ENCODE peak calls at places on chromosomes 16 and 17, in five cellular contexts. One of them, this sample, is unnamed.

GRCh38 chr17:80694992-80695912 is 150.6 kb downstream of the RPTOR start:
- DNase-seq in ELF-1: no peak
- DNase-seq in AG08396: no peak
- DNase-seq in activated CD4-positive, CD25-positive, alpha-beta regulatory T cell: no peak
- DNase-seq in putamen: no peak
- DNase-seq in this sample: peak

GRCh38 chr17:53462393-53462811 is 360.3 kb upstream of the KIF2B start:
- DNase-seq in ELF-1: no peak
- DNase-seq in AG08396: no peak
- DNase-seq in activated CD4-positive, CD25-positive, alpha-beta regulatory T cell: no peak
- DNase-seq in putamen: no peak
- DNase-seq in this sample: no peak

GRCh38 chr17:75508122-75508719 is 7.1 kb downstream of the CASKIN2 start:
- DNase-seq in ELF-1: no peak
- DNase-seq in AG08396: no peak
- DNase-seq in activated CD4-positive, CD25-positive, alpha-beta regulatory T cell: no peak
- DNase-seq in putamen: no peak
- DNase-seq in this sample: no peak

GRCh38 chr17:79459003-79459655 is 151.7 kb downstream of the RBFOX3 start:
- DNase-seq in ELF-1: no peak
- DNase-seq in AG08396: no peak
- DNase-seq in activated CD4-positive, CD25-positive, alpha-beta regulatory T cell: no peak
- DNase-seq in putamen: no peak
- DNase-seq in this sample: peak

GRCh38 chr17:58996968-58997367 is 109.7 kb downstream of the TRIM37 start:
- DNase-seq in ELF-1: no peak
- DNase-seq in AG08396: no peak
- DNase-seq in activated CD4-positive, CD25-positive, alpha-beta regulatory T cell: no peak
- DNase-seq in putamen: no peak
- DNase-seq in this sample: no peak

GRCh38 chr16:49488740-49489525 is 115.3 kb downstream of the C16orf78 start:
- DNase-seq in ELF-1: no peak
- DNase-seq in AG08396: no peak
- DNase-seq in activated CD4-positive, CD25-positive, alpha-beta regulatory T cell: no peak
- DNase-seq in putamen: no peak
- DNase-seq in this sample: no peak

GRCh38 chr16:3060339-3061127 is 4.9 kb upstream of the IL32 start:
- DNase-seq in ELF-1: no peak
- DNase-seq in AG08396: no peak
- DNase-seq in activated CD4-positive, CD25-positive, alpha-beta regulatory T cell: no peak
- DNase-seq in putamen: no peak
- DNase-seq in this sample: no peak

GRCh38 chr17:82103588-82104451 is 5.8 kb upstream of the FASN start:
- DNase-seq in ELF-1: peak
- DNase-seq in AG08396: no peak
- DNase-seq in activated CD4-positive, CD25-positive, alpha-beta regulatory T cell: no peak
- DNase-seq in putamen: no peak
- DNase-seq in this sample: no peak

GRCh38 chr17:7426896-7427488 is 1.6 kb downstream of the SPEM2 start:
- DNase-seq in ELF-1: no peak
- DNase-seq in AG08396: no peak
- DNase-seq in activated CD4-positive, CD25-positive, alpha-beta regulatory T cell: no peak
- DNase-seq in putamen: no peak
- DNase-seq in this sample: no peak

GRCh38 chr16:27774779-27775178 is 224.8 kb downstream of the KATNIP start:
- DNase-seq in ELF-1: no peak
- DNase-seq in AG08396: no peak
- DNase-seq in activated CD4-positive, CD25-positive, alpha-beta regulatory T cell: no peak
- DNase-seq in putamen: no peak
- DNase-seq in this sample: no peak

GRCh38 chr16:17370233-17371013 is 100.3 kb downstream of the XYLT1 start:
- DNase-seq in ELF-1: no peak
- DNase-seq in AG08396: no peak
- DNase-seq in activated CD4-positive, CD25-positive, alpha-beta regulatory T cell: no peak
- DNase-seq in putamen: no peak
- DNase-seq in this sample: no peak

GRCh38 chr16:49739381-49739780 is 116.5 kb downstream of the ZNF423 start:
- DNase-seq in ELF-1: peak
- DNase-seq in AG08396: no peak
- DNase-seq in activated CD4-positive, CD25-positive, alpha-beta regulatory T cell: no peak
- DNase-seq in putamen: no peak
- DNase-seq in this sample: peak

GRCh38 chr16:30004811-30005242 is 6.0 kb downstream of the DOC2A start:
- DNase-seq in ELF-1: no peak
- DNase-seq in AG08396: no peak
- DNase-seq in activated CD4-positive, CD25-positive, alpha-beta regulatory T cell: no peak
- DNase-seq in putamen: no peak
- DNase-seq in this sample: peak

GRCh38 chr17:14334261-14334860 is 33.5 kb downstream of the HS3ST3B1 start:
- DNase-seq in ELF-1: no peak
- DNase-seq in AG08396: no peak
- DNase-seq in activated CD4-positive, CD25-positive, alpha-beta regulatory T cell: no peak
- DNase-seq in putamen: no peak
- DNase-seq in this sample: no peak

GRCh38 chr17:77282524-77283515 is 142.1 kb downstream of the SEC14L1 start:
- DNase-seq in ELF-1: no peak
- DNase-seq in AG08396: no peak
- DNase-seq in activated CD4-positive, CD25-positive, alpha-beta regulatory T cell: no peak
- DNase-seq in putamen: no peak
- DNase-seq in this sample: no peak

GRCh38 chr17:82385559-82386255 is 14.1 kb downstream of the UTS2R start:
- DNase-seq in ELF-1: no peak
- DNase-seq in AG08396: no peak
- DNase-seq in activated CD4-positive, CD25-positive, alpha-beta regulatory T cell: no peak
- DNase-seq in putamen: no peak
- DNase-seq in this sample: no peak

GRCh38 chr16:11507350-11507749 is 79.4 kb downstream of the LITAF start:
- DNase-seq in ELF-1: no peak
- DNase-seq in AG08396: no peak
- DNase-seq in activated CD4-positive, CD25-positive, alpha-beta regulatory T cell: no peak
- DNase-seq in putamen: no peak
- DNase-seq in this sample: no peak

GRCh38 chr16:9192746-9193145 is 101.3 kb downstream of the HAPSTR1 start:
- DNase-seq in ELF-1: peak
- DNase-seq in AG08396: no peak
- DNase-seq in activated CD4-positive, CD25-positive, alpha-beta regulatory T cell: no peak
- DNase-seq in putamen: no peak
- DNase-seq in this sample: no peak

GRCh38 chr17:64006361-64007088 is 8.4 kb downstream of the PRR29 start:
- DNase-seq in ELF-1: peak
- DNase-seq in AG08396: peak
- DNase-seq in activated CD4-positive, CD25-positive, alpha-beta regulatory T cell: no peak
- DNase-seq in putamen: no peak
- DNase-seq in this sample: no peak

GRCh38 chr17:75237100-75238014 is 24.0 kb downstream of the GGA3 start:
- DNase-seq in ELF-1: no peak
- DNase-seq in AG08396: no peak
- DNase-seq in activated CD4-positive, CD25-positive, alpha-beta regulatory T cell: no peak
- DNase-seq in putamen: no peak
- DNase-seq in this sample: peak

GRCh38 chr17:48427598-48427997 is 2.4 kb downstream of the SKAP1 start:
- DNase-seq in ELF-1: no peak
- DNase-seq in AG08396: no peak
- DNase-seq in activated CD4-positive, CD25-positive, alpha-beta regulatory T cell: peak
- DNase-seq in putamen: no peak
- DNase-seq in this sample: no peak

GRCh38 chr17:14317383-14317782 is 16.5 kb downstream of the HS3ST3B1 start:
- DNase-seq in ELF-1: no peak
- DNase-seq in AG08396: no peak
- DNase-seq in activated CD4-positive, CD25-positive, alpha-beta regulatory T cell: no peak
- DNase-seq in putamen: no peak
- DNase-seq in this sample: no peak

GRCh38 chr17:41073676-41074075 is 8.0 kb upstream of the KRTAP2-4 start:
- DNase-seq in ELF-1: no peak
- DNase-seq in AG08396: no peak
- DNase-seq in activated CD4-positive, CD25-positive, alpha-beta regulatory T cell: no peak
- DNase-seq in putamen: no peak
- DNase-seq in this sample: no peak

GRCh38 chr17:9451919-9452318 is 123.7 kb downstream of the STX8 start:
- DNase-seq in ELF-1: no peak
- DNase-seq in AG08396: no peak
- DNase-seq in activated CD4-positive, CD25-positive, alpha-beta regulatory T cell: no peak
- DNase-seq in putamen: no peak
- DNase-seq in this sample: no peak

GRCh38 chr16:1488619-1489018 is at the start of gene PTX4:
- DNase-seq in ELF-1: no peak
- DNase-seq in AG08396: no peak
- DNase-seq in activated CD4-positive, CD25-positive, alpha-beta regulatory T cell: no peak
- DNase-seq in putamen: no peak
- DNase-seq in this sample: no peak

GRCh38 chr17:80260791-80261158 is at the start of gene RNF213:
- DNase-seq in ELF-1: no peak
- DNase-seq in AG08396: peak
- DNase-seq in activated CD4-positive, CD25-positive, alpha-beta regulatory T cell: peak
- DNase-seq in putamen: no peak
- DNase-seq in this sample: peak

GRCh38 chr17:74616696-74617095 is 6.8 kb downstream of the CD300E start:
- DNase-seq in ELF-1: no peak
- DNase-seq in AG08396: no peak
- DNase-seq in activated CD4-positive, CD25-positive, alpha-beta regulatory T cell: no peak
- DNase-seq in putamen: no peak
- DNase-seq in this sample: no peak

GRCh38 chr17:311119-311848 is 41.3 kb downstream of the RPH3AL start:
- DNase-seq in ELF-1: no peak
- DNase-seq in AG08396: no peak
- DNase-seq in activated CD4-positive, CD25-positive, alpha-beta regulatory T cell: no peak
- DNase-seq in putamen: no peak
- DNase-seq in this sample: no peak

GRCh38 chr16:67246945-67247697 is at the start of gene FHOD1:
- DNase-seq in ELF-1: peak
- DNase-seq in AG08396: peak
- DNase-seq in activated CD4-positive, CD25-positive, alpha-beta regulatory T cell: peak
- DNase-seq in putamen: peak
- DNase-seq in this sample: peak

GRCh38 chr17:9021158-9021984 is at the start of gene NTN1:
- DNase-seq in ELF-1: peak
- DNase-seq in AG08396: peak
- DNase-seq in activated CD4-positive, CD25-positive, alpha-beta regulatory T cell: no peak
- DNase-seq in putamen: peak
- DNase-seq in this sample: no peak